ENCODE peak calls at places on chromosomes 1 and 21, in five cellular contexts. V is H1, Y is AG10803, C is right lobe of liver, L is MG63. A is an unnamed sample.

GRCh38 chr1:162275622-162276175 is 101.0 kb downstream of the SPATA46 start:
- DNase-seq in V (no peak), Y (no peak), C (no peak), L (no peak), A (no peak)

GRCh38 chr21:14080764-14081096 is 130.0 kb downstream of the LIPI start:
- DNase-seq in V (no peak), Y (no peak), C (no peak), L (no peak), A (no peak)

GRCh38 chr1:18302788-18303413 is 177.8 kb upstream of the KLHDC7A start:
- DNase-seq in V (peak), Y (no peak), C (no peak), L (no peak), A (peak)

GRCh38 chr1:179169616-179170467 is 59.6 kb downstream of the ABL2 start:
- DNase-seq in V (no peak), Y (peak), C (no peak), L (peak), A (no peak)

GRCh38 chr1:226678701-226679100 is 60.4 kb downstream of the ITPKB start:
- DNase-seq in V (no peak), Y (no peak), C (no peak), L (no peak), A (no peak)

GRCh38 chr1:93155335-93155734 is 24.9 kb downstream of the TMED5 start:
- DNase-seq in V (no peak), Y (no peak), C (no peak), L (no peak), A (no peak)

GRCh38 chr21:31218830-31219608 is 125.0 kb downstream of the TIAM1 start:
- DNase-seq in V (no peak), Y (peak), C (no peak), L (peak), A (no peak)

GRCh38 chr1:217660353-217661062 is 29.4 kb downstream of the SPATA17 start:
- DNase-seq in V (no peak), Y (peak), C (no peak), L (peak), A (no peak)

GRCh38 chr1:70896224-70896623 is 151.4 kb downstream of the PTGER3 start:
- DNase-seq in V (no peak), Y (peak), C (no peak), L (no peak), A (no peak)

GRCh38 chr1:12232221-12232620 is 2.4 kb downstream of the VPS13D start:
- DNase-seq in V (no peak), Y (no peak), C (peak), L (peak), A (no peak)

GRCh38 chr1:246317723-246318359 is 189.2 kb downstream of the SMYD3 start:
- DNase-seq in V (no peak), Y (peak), C (no peak), L (no peak), A (no peak)

GRCh38 chr1:32372149-32372756 is 9.9 kb downstream of the TSSK3 start:
- DNase-seq in V (no peak), Y (no peak), C (no peak), L (no peak), A (no peak)

GRCh38 chr1:4587721-4588120 is 66.7 kb upstream of the AJAP1 start:
- DNase-seq in V (no peak), Y (no peak), C (no peak), L (no peak), A (no peak)

GRCh38 chr1:208235356-208235982 is 8.7 kb downstream of the PLXNA2 start:
- DNase-seq in V (no peak), Y (no peak), C (no peak), L (no peak), A (peak)

GRCh38 chr1:246377606-246378005 is 129.5 kb downstream of the SMYD3 start:
- DNase-seq in V (no peak), Y (no peak), C (no peak), L (no peak), A (no peak)

GRCh38 chr1:204307334-204307883 is 52.3 kb downstream of the PLEKHA6 start:
- DNase-seq in V (peak), Y (peak), C (peak), L (no peak), A (peak)

GRCh38 chr1:183472488-183473285 is at the start of gene SMG7:
- DNase-seq in V (no peak), Y (peak), C (peak), L (peak), A (peak)

GRCh38 chr1:33008051-33008914 is 28.4 kb downstream of the AK2 start:
- DNase-seq in V (no peak), Y (peak), C (no peak), L (no peak), A (no peak)

GRCh38 chr1:150528997-150529396 is 13.4 kb downstream of the FALEC start:
- DNase-seq in V (no peak), Y (peak), C (no peak), L (peak), A (no peak)

GRCh38 chr1:183023601-183024351 is 556 bp downstream of the LAMC1 start:
- DNase-seq in V (peak), Y (peak), C (peak), L (peak), A (peak)

GRCh38 chr1:51312718-51313117 is 17.6 kb downstream of the TTC39A start:
- DNase-seq in V (no peak), Y (no peak), C (peak), L (no peak), A (no peak)

GRCh38 chr21:33374080-33374873 is 28.9 kb upstream of the IFNGR2 start:
- DNase-seq in V (no peak), Y (peak), C (no peak), L (peak), A (peak)

GRCh38 chr1:234619071-234619480 is 9.1 kb upstream of the IRF2BP2 start:
- DNase-seq in V (no peak), Y (peak), C (no peak), L (no peak), A (peak)

GRCh38 chr1:234620786-234621468 is 10.9 kb upstream of the IRF2BP2 start:
- DNase-seq in V (no peak), Y (no peak), C (no peak), L (no peak), A (no peak)

GRCh38 chr1:234620272-234620711 is 10.3 kb upstream of the IRF2BP2 start:
- DNase-seq in V (no peak), Y (peak), C (no peak), L (peak), A (peak)

GRCh38 chr1:234619794-234620247 is 9.8 kb upstream of the IRF2BP2 start:
- DNase-seq in V (no peak), Y (no peak), C (no peak), L (no peak), A (no peak)

GRCh38 chr1:234621657-234622335 is 11.8 kb upstream of the IRF2BP2 start:
- DNase-seq in V (no peak), Y (peak), C (no peak), L (peak), A (peak)
- H3K4me3 ChIP-seq in V (no peak), Y (no peak), C (no peak), L (no peak), A (peak)

GRCh38 chr1:46168463-46168862 is 6.4 kb upstream of the TSPAN1 start:
- DNase-seq in V (no peak), Y (no peak), C (no peak), L (no peak), A (no peak)

GRCh38 chr1:46169811-46170454 is 5.0 kb upstream of the TSPAN1 start:
- DNase-seq in V (no peak), Y (no peak), C (no peak), L (no peak), A (no peak)

GRCh38 chr1:46171351-46171750 is 3.5 kb upstream of the TSPAN1 start:
- DNase-seq in V (no peak), Y (no peak), C (no peak), L (no peak), A (peak)

GRCh38 chr1:46171872-46172271 is 3.0 kb upstream of the TSPAN1 start:
- DNase-seq in V (peak), Y (no peak), C (no peak), L (no peak), A (no peak)

GRCh38 chr1:46166521-46167462 is 8.1 kb upstream of the TSPAN1 start:
- DNase-seq in V (peak), Y (no peak), C (no peak), L (no peak), A (no peak)
- H3K4me3 ChIP-seq in V (peak), Y (peak), C (peak), L (peak), A (no peak)

GRCh38 chr1:110308247-110308646 is 30.9 kb upstream of the RBM15 start:
- DNase-seq in V (no peak), Y (peak), C (no peak), L (peak), A (no peak)

GRCh38 chr1:110309768-110310167 is 29.4 kb upstream of the RBM15 start:
- DNase-seq in V (no peak), Y (peak), C (no peak), L (peak), A (peak)

GRCh38 chr1:110310300-110310699 is 28.9 kb upstream of the RBM15 start:
- DNase-seq in V (no peak), Y (no peak), C (no peak), L (no peak), A (no peak)

GRCh38 chr1:110309139-110309538 is 30.0 kb upstream of the RBM15 start:
- DNase-seq in V (no peak), Y (peak), C (no peak), L (no peak), A (no peak)

DNA sequence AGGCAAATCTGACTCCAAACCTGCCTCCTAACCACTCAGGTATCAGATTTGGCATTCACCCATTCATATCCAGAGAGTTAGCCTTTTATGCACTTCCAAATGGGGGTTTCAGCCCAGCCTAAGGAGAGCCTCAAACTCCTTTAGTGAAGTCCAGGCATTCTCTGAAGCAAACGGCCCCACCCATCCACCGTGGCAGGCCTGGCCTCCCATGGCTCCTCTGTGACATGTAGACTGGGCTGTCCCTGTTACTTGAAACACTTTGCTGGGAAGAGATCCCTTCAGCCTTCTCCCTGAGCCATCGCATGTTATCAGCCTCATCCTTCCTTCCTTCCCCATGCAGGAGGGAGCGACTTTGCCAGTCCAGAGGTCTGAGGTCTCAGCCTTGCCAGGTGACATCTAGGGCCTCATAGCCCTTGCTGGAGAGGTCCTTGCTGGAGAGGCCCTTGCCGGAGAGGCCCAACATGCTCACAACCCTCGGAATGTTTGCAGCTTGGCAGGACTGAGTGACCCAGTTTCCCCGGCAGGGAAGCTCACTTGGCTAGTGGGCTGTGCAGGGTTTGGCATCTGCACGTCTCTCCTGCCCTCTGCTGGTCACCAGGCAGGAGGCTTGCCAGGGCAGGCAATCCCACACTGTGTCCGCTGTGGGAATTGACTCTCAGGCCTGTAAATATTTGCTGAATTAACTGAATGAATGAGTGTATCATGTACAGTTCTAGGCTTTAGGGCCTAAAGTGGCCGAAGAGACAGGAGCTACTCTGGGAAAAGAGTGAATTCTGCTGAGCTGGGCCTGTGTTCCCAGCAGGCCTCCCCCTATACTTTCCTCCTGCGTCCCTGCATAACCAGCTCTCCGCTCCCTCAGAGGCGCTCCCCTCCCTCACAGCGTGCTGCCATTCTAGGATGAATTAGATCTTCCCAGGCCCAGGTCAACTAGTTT is 26.7 kb upstream of the RBM15 start:
- DNase-seq in V (peak), Y (peak), C (peak), L (peak), A (peak)
- H3K4me3 ChIP-seq in V (no peak), Y (no peak), C (no peak), L (no peak), A (no peak)

GRCh38 chr21:45516071-45516670 is 26.1 kb downstream of the SLC19A1 start:
- DNase-seq in V (no peak), Y (no peak), C (peak), L (no peak), A (no peak)

GRCh38 chr21:45515241-45516061 is 26.8 kb downstream of the SLC19A1 start:
- DNase-seq in V (no peak), Y (no peak), C (peak), L (no peak), A (no peak)

GRCh38 chr21:45516671-45517151 is 25.5 kb downstream of the SLC19A1 start:
- DNase-seq in V (no peak), Y (no peak), C (peak), L (no peak), A (no peak)

GRCh38 chr21:45519182-45519581 is 23.1 kb downstream of the SLC19A1 start:
- DNase-seq in V (no peak), Y (no peak), C (no peak), L (no peak), A (no peak)

DNA sequence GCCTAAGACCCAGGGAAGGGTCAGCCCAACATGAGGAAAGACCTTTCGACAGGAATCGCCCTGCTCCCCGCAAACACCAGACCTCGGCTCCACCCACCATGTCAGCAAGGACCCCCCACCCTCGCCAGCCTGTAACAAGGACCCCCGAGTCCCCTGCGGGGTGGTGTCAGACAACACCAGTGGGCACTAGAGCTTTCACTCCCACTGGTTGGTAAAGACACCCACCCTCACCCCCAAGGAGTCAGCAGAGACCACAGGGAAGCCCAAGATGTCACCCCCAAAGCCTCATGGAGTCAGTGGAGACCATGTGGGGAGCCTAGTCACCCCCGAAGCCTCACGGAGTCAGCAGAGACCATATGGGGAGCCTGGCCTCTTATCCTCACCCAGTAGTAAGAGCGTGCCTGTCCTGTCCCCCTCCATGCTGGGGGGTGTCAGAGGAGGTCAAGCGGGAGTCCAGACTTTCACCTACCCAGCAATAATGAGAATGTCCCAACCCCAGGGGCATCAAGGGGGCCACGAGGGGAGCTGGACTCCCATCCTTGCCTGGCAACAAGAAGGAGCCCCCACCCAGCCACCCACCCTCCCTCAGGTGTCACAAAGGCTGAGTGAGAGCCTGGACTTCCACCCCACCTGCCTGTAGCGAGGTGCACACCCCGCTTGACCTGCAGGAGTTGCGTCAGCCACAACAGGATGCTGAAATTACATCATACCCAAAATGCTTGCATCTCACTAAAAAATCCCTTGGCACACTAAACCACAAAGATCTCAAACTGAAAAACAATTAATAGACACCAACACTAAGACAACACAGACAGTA is 24.8 kb downstream of the SLC19A1 start:
- DNase-seq in V (no peak), Y (peak), C (peak), L (no peak), A (no peak)
- H3K4me3 ChIP-seq in V (no peak), Y (no peak), C (no peak), L (no peak), A (no peak)

GRCh38 chr21:45415943-45416611 is 11.1 kb downstream of the COL18A1 start:
- DNase-seq in V (no peak), Y (no peak), C (peak), L (peak), A (no peak)
- H3K4me3 ChIP-seq in V (no peak), Y (no peak), C (no peak), L (no peak), A (no peak)

GRCh38 chr1:44503625-44504024 is 98.6 kb downstream of the RNF220 start:
- DNase-seq in V (no peak), Y (no peak), C (no peak), L (no peak), A (no peak)

GRCh38 chr1:44499306-44499705 is 94.3 kb downstream of the RNF220 start:
- DNase-seq in V (no peak), Y (no peak), C (no peak), L (no peak), A (no peak)

GRCh38 chr1:44500181-44501021 is 95.3 kb downstream of the RNF220 start:
- DNase-seq in V (peak), Y (no peak), C (no peak), L (no peak), A (no peak)

GRCh38 chr1:44497422-44498170 is 92.5 kb downstream of the RNF220 start:
- DNase-seq in V (no peak), Y (no peak), C (no peak), L (no peak), A (no peak)

GRCh38 chr1:44501022-44501910 is 96.2 kb downstream of the RNF220 start:
- DNase-seq in V (peak), Y (no peak), C (no peak), L (no peak), A (no peak)
- H3K4me3 ChIP-seq in V (peak), Y (no peak), C (no peak), L (no peak), A (no peak)

A was measured in SJCRH30.